ENCODE peak calls at places on chromosomes 13 and 19, in seven cellular contexts. One of them, this sample, is unnamed.

GRCh38 chr13:77981191-77981925 is 62.7 kb upstream of the EDNRB start:
- DNase-seq in HFFc6: no peak
- DNase-seq in hepatocyte: no peak
- DNase-seq in fibroblast of lung: peak
- DNase-seq in endodermal cell: no peak
- DNase-seq in K562: no peak
- DNase-seq in heart left ventricle: no peak
- DNase-seq in this sample: no peak

GRCh38 chr13:36865265-36865664 is 46.2 kb downstream of the RFXAP start:
- DNase-seq in HFFc6: no peak
- DNase-seq in hepatocyte: no peak
- DNase-seq in fibroblast of lung: no peak
- DNase-seq in endodermal cell: no peak
- DNase-seq in K562: no peak
- DNase-seq in heart left ventricle: no peak
- DNase-seq in this sample: no peak

GRCh38 chr13:106533101-106533939 is 2.1 kb downstream of the EFNB2 start:
- DNase-seq in HFFc6: peak
- DNase-seq in hepatocyte: peak
- DNase-seq in fibroblast of lung: peak
- DNase-seq in endodermal cell: peak
- DNase-seq in K562: no peak
- DNase-seq in heart left ventricle: peak
- DNase-seq in this sample: peak

GRCh38 chr13:46367622-46368327 is 19.3 kb downstream of the RUBCNL start:
- DNase-seq in HFFc6: peak
- DNase-seq in hepatocyte: no peak
- DNase-seq in fibroblast of lung: peak
- DNase-seq in endodermal cell: no peak
- DNase-seq in K562: no peak
- DNase-seq in heart left ventricle: no peak
- DNase-seq in this sample: no peak

GRCh38 chr13:57624565-57625435 is 6.7 kb upstream of the PCDH17 start:
- DNase-seq in HFFc6: peak
- DNase-seq in hepatocyte: peak
- DNase-seq in fibroblast of lung: peak
- DNase-seq in endodermal cell: peak
- DNase-seq in K562: peak
- DNase-seq in heart left ventricle: no peak
- DNase-seq in this sample: peak

GRCh38 chr13:69474286-69474685 is 633.3 kb upstream of the ATXN8OS start:
- DNase-seq in HFFc6: no peak
- DNase-seq in hepatocyte: no peak
- DNase-seq in fibroblast of lung: no peak
- DNase-seq in endodermal cell: no peak
- DNase-seq in K562: no peak
- DNase-seq in heart left ventricle: no peak
- DNase-seq in this sample: no peak

GRCh38 chr19:15280915-15281683 is 48.9 kb upstream of the EPHX3 start:
- DNase-seq in HFFc6: peak
- DNase-seq in hepatocyte: peak
- DNase-seq in fibroblast of lung: peak
- DNase-seq in endodermal cell: no peak
- DNase-seq in K562: no peak
- DNase-seq in heart left ventricle: peak
- DNase-seq in this sample: no peak

GRCh38 chr13:77506874-77507273 is 28.6 kb upstream of the SCEL start:
- DNase-seq in HFFc6: no peak
- DNase-seq in hepatocyte: no peak
- DNase-seq in fibroblast of lung: peak
- DNase-seq in endodermal cell: no peak
- DNase-seq in K562: no peak
- DNase-seq in heart left ventricle: no peak
- DNase-seq in this sample: no peak

GRCh38 chr19:18894254-18895037 is 1.5 kb downstream of the CERS1 start:
- DNase-seq in HFFc6: peak
- DNase-seq in hepatocyte: peak
- DNase-seq in fibroblast of lung: peak
- DNase-seq in endodermal cell: no peak
- DNase-seq in K562: peak
- DNase-seq in heart left ventricle: no peak
- DNase-seq in this sample: peak

GRCh38 chr13:26561636-26562537 is 4.4 kb downstream of the WASF3 start:
- DNase-seq in HFFc6: peak
- DNase-seq in hepatocyte: peak
- DNase-seq in fibroblast of lung: peak
- DNase-seq in endodermal cell: no peak
- DNase-seq in K562: no peak
- DNase-seq in heart left ventricle: no peak
- DNase-seq in this sample: no peak

GRCh38 chr13:49836516-49836915 is 44.0 kb upstream of the KPNA3 start:
- DNase-seq in HFFc6: no peak
- DNase-seq in hepatocyte: peak
- DNase-seq in fibroblast of lung: peak
- DNase-seq in endodermal cell: peak
- DNase-seq in K562: no peak
- DNase-seq in heart left ventricle: no peak
- DNase-seq in this sample: peak

GRCh38 chr19:44549507-44549906 is 20.0 kb upstream of the CEACAM20 start:
- DNase-seq in HFFc6: no peak
- DNase-seq in hepatocyte: no peak
- DNase-seq in fibroblast of lung: no peak
- DNase-seq in endodermal cell: no peak
- DNase-seq in K562: no peak
- DNase-seq in heart left ventricle: no peak
- DNase-seq in this sample: no peak

GRCh38 chr19:44554641-44555246 is 25.3 kb upstream of the CEACAM20 start:
- DNase-seq in HFFc6: no peak
- DNase-seq in hepatocyte: no peak
- DNase-seq in fibroblast of lung: no peak
- DNase-seq in endodermal cell: no peak
- DNase-seq in K562: no peak
- DNase-seq in heart left ventricle: no peak
- DNase-seq in this sample: no peak

GRCh38 chr19:44551850-44552249 is 22.4 kb upstream of the CEACAM20 start:
- DNase-seq in HFFc6: no peak
- DNase-seq in hepatocyte: no peak
- DNase-seq in fibroblast of lung: no peak
- DNase-seq in endodermal cell: no peak
- DNase-seq in K562: no peak
- DNase-seq in heart left ventricle: no peak
- DNase-seq in this sample: no peak

GRCh38 chr19:44553478-44554171 is 24.1 kb upstream of the CEACAM20 start:
- DNase-seq in HFFc6: no peak
- DNase-seq in hepatocyte: no peak
- DNase-seq in fibroblast of lung: no peak
- DNase-seq in endodermal cell: no peak
- DNase-seq in K562: peak
- DNase-seq in heart left ventricle: no peak
- DNase-seq in this sample: no peak

GRCh38 chr19:44552324-44552723 is 22.8 kb upstream of the CEACAM20 start:
- DNase-seq in HFFc6: peak
- DNase-seq in hepatocyte: peak
- DNase-seq in fibroblast of lung: peak
- DNase-seq in endodermal cell: peak
- DNase-seq in K562: peak
- DNase-seq in heart left ventricle: no peak
- DNase-seq in this sample: peak
- TF ChIP-seq CTCF in HFFc6: peak
- TF ChIP-seq CTCF in hepatocyte: peak
- TF ChIP-seq CTCF in fibroblast of lung: peak
- TF ChIP-seq CTCF in endodermal cell: peak
- TF ChIP-seq CTCF in K562: peak
- TF ChIP-seq CTCF in heart left ventricle: peak
- TF ChIP-seq CTCF in this sample: peak

DNA sequence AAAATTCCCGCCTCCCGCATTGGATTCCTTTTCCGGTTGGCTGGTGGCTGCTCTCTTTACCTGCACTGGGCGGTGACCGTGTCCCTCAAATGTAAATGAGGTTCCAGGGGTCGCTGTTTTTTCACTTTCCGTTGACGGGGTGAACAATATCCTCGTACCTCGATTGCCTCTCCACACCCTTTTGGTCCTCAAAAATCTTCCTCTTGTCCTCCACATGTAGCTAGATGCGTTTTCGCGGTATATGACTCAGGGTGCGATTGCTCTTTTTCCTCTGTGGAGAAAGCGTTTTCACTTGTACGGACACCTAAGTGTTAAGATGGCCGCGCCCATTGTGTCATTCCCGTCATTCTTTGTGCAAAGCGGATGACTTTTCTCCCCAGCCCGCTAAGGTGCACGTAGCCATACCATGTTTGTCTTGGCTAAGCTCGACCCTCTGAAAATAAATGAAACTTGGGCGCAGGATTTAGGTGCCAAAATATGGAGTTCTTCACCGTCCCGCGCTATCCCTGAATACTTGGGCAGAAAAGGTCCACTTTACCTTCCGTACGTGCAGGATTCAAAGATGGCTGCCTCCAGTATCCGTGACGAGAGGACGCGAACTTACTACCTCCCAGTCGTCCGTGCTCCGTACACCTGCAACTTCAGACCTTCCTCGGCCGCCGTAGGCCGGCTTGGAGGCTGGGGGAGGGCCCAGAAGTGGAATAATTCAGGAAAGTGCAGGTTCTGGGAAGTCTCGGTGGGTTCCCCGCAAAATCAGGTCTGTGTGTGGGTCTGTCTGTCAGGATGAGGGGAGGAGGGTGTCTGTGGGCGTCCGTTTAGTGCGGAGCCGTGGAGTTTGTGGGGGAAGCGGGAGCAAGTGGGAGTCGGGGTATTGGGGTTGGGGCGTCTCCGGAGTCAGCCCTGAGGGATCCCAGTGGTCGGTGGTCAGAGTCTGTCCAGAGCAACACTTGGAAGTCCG is at the start of gene ZNF613:
- DNase-seq in HFFc6: peak
- DNase-seq in hepatocyte: peak
- DNase-seq in fibroblast of lung: peak
- DNase-seq in endodermal cell: peak
- DNase-seq in K562: peak
- DNase-seq in heart left ventricle: peak
- DNase-seq in this sample: peak
- TF ChIP-seq CTCF in HFFc6: peak
- TF ChIP-seq CTCF in hepatocyte: peak
- TF ChIP-seq CTCF in fibroblast of lung: no peak
- TF ChIP-seq CTCF in endodermal cell: peak
- TF ChIP-seq CTCF in K562: peak
- TF ChIP-seq CTCF in heart left ventricle: no peak
- TF ChIP-seq CTCF in this sample: no peak

DNA sequence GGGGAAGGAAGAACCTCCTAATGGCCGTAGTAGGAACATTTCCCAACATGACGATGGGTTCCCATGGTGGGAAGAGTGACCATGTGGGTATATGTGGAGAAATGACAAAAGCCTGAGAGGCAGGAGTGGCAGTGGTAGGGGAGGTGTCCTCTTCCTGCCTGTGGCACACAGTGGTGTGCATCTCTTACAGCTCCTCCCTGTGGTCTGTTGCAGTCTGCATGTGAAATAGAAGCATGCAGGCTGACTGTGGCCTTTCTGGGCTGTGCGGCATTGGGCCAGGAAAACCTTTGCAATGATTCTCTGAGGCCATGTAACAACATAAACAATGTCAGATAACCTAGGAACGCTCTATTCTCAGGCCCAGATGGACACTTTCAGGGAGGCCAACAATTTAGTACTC is 84.0 kb downstream of the LACC1 start:
- DNase-seq in HFFc6: no peak
- DNase-seq in hepatocyte: no peak
- DNase-seq in fibroblast of lung: no peak
- DNase-seq in endodermal cell: peak
- DNase-seq in K562: no peak
- DNase-seq in heart left ventricle: no peak
- DNase-seq in this sample: no peak
- TF ChIP-seq CTCF in HFFc6: no peak
- TF ChIP-seq CTCF in hepatocyte: no peak
- TF ChIP-seq CTCF in fibroblast of lung: no peak
- TF ChIP-seq CTCF in endodermal cell: peak
- TF ChIP-seq CTCF in K562: no peak
- TF ChIP-seq CTCF in heart left ventricle: no peak
- TF ChIP-seq CTCF in this sample: no peak

DNA sequence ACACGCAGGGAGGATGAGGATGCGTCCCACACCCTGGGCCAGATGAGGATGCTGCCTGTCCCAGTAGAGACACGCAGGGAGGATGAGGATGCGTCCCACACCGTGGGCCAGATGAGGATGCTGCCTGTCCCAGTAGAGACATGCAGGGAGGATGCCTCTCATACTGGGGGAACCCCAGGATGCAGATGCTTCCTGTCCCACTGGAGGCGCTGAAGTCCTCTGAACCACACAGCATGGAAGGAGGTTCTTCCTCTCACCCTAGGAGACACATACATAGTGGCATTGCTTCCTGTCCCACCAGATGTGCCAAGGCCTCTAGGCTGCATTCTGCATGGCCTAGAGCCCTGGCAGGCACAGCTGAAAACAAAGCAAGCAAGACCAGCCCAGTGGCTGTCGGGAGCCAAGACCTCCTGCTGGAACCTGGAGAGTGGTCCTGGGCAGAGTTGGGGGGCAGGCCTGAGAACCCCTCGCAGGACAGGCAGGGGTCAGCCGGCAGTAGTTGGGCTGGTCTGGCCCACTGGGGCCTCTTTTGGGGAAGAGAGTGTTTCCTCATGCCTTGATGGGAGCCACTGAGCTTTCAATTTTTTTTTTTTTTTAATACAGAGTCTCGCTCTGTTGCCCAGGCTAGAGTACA is 4.3 kb downstream of the HPN start:
- DNase-seq in HFFc6: peak
- DNase-seq in hepatocyte: peak
- DNase-seq in fibroblast of lung: peak
- DNase-seq in endodermal cell: peak
- DNase-seq in K562: peak
- DNase-seq in heart left ventricle: peak
- DNase-seq in this sample: no peak
- TF ChIP-seq CTCF in HFFc6: peak
- TF ChIP-seq CTCF in hepatocyte: peak
- TF ChIP-seq CTCF in fibroblast of lung: peak
- TF ChIP-seq CTCF in endodermal cell: peak
- TF ChIP-seq CTCF in K562: peak
- TF ChIP-seq CTCF in heart left ventricle: peak
- TF ChIP-seq CTCF in this sample: peak

GRCh38 chr19:45468159-45468651 is 409 bp downstream of the FOSB start:
- DNase-seq in HFFc6: no peak
- DNase-seq in hepatocyte: peak
- DNase-seq in fibroblast of lung: no peak
- DNase-seq in endodermal cell: peak
- DNase-seq in K562: no peak
- DNase-seq in heart left ventricle: no peak
- DNase-seq in this sample: peak
- TF ChIP-seq CTCF in HFFc6: no peak
- TF ChIP-seq CTCF in hepatocyte: no peak
- TF ChIP-seq CTCF in fibroblast of lung: no peak
- TF ChIP-seq CTCF in endodermal cell: no peak
- TF ChIP-seq CTCF in K562: no peak
- TF ChIP-seq CTCF in heart left ventricle: no peak
- TF ChIP-seq CTCF in this sample: no peak

This sample was measured in nephron progenitor cell.